ENCODE peak calls at places on chromosomes 12 and 14, in seven cellular contexts. One of them, this sample, is unnamed.

GRCh38 chr12:10705655-10706054 is 17.5 kb downstream of the YBX3 start:
- DNase-seq in lower lobe of right lung: no peak
- DNase-seq in NB4: no peak
- DNase-seq in H7: no peak
- DNase-seq in CD8-positive, alpha-beta T cell: no peak
- DNase-seq in HFF-Myc: no peak
- DNase-seq in AG09309: no peak
- DNase-seq in this sample: peak; percentile 85

GRCh38 chr12:58378038-58378437 is 436.7 kb downstream of the ATP23 start:
- DNase-seq in AG09309: no peak
- DNase-seq in CD8-positive, alpha-beta T cell: no peak
- DNase-seq in H7: no peak
- DNase-seq in NB4: no peak
- DNase-seq in lower lobe of right lung: no peak
- DNase-seq in HFF-Myc: no peak
- DNase-seq in this sample: peak; percentile 17

GRCh38 chr14:92846162-92846897 is 52.2 kb downstream of the GOLGA5 start:
- DNase-seq in NB4: peak; percentile 81
- DNase-seq in H7: no peak
- DNase-seq in lower lobe of right lung: no peak
- DNase-seq in AG09309: peak; percentile 40
- DNase-seq in CD8-positive, alpha-beta T cell: no peak
- DNase-seq in HFF-Myc: peak; percentile 21
- DNase-seq in this sample: peak; percentile 85

GRCh38 chr12:32104572-32105355 is 1.9 kb upstream of the BICD1 start:
- DNase-seq in H7: no peak
- DNase-seq in HFF-Myc: no peak
- DNase-seq in AG09309: no peak
- DNase-seq in CD8-positive, alpha-beta T cell: no peak
- DNase-seq in NB4: no peak
- DNase-seq in lower lobe of right lung: no peak
- DNase-seq in this sample: no peak

GRCh38 chr12:11686135-11686534 is 36.7 kb downstream of the ETV6 start:
- DNase-seq in H7: no peak
- DNase-seq in HFF-Myc: no peak
- DNase-seq in AG09309: no peak
- DNase-seq in NB4: no peak
- DNase-seq in CD8-positive, alpha-beta T cell: no peak
- DNase-seq in lower lobe of right lung: no peak
- DNase-seq in this sample: no peak

GRCh38 chr12:125145196-125145595 is 80.0 kb downstream of the AACS start:
- DNase-seq in HFF-Myc: peak; percentile 78
- DNase-seq in lower lobe of right lung: no peak
- DNase-seq in NB4: no peak
- DNase-seq in AG09309: no peak
- DNase-seq in CD8-positive, alpha-beta T cell: no peak
- DNase-seq in H7: no peak
- DNase-seq in this sample: no peak

GRCh38 chr14:54562334-54562733 is 4.6 kb upstream of the SAMD4A start:
- DNase-seq in H7: no peak
- DNase-seq in CD8-positive, alpha-beta T cell: no peak
- DNase-seq in AG09309: no peak
- DNase-seq in HFF-Myc: no peak
- DNase-seq in lower lobe of right lung: no peak
- DNase-seq in NB4: no peak
- DNase-seq in this sample: no peak

GRCh38 chr12:97960741-97961608 is 498.4 kb downstream of the RMST start:
- DNase-seq in HFF-Myc: no peak
- DNase-seq in lower lobe of right lung: no peak
- DNase-seq in NB4: peak; percentile 54
- DNase-seq in AG09309: no peak
- DNase-seq in CD8-positive, alpha-beta T cell: no peak
- DNase-seq in H7: peak; percentile 2
- DNase-seq in this sample: peak; percentile 1

GRCh38 chr12:5742264-5742663 is 202.8 kb downstream of the ANO2 start:
- DNase-seq in CD8-positive, alpha-beta T cell: no peak
- DNase-seq in H7: no peak
- DNase-seq in NB4: no peak
- DNase-seq in HFF-Myc: no peak
- DNase-seq in AG09309: no peak
- DNase-seq in lower lobe of right lung: no peak
- DNase-seq in this sample: no peak

GRCh38 chr12:81365284-81365683 is 287.4 kb downstream of the ACSS3 start:
- DNase-seq in HFF-Myc: no peak
- DNase-seq in H7: no peak
- DNase-seq in NB4: no peak
- DNase-seq in AG09309: no peak
- DNase-seq in lower lobe of right lung: no peak
- DNase-seq in CD8-positive, alpha-beta T cell: no peak
- DNase-seq in this sample: no peak

GRCh38 chr12:41052441-41052840 is 135.7 kb upstream of the PDZRN4 start:
- DNase-seq in H7: no peak
- DNase-seq in lower lobe of right lung: no peak
- DNase-seq in AG09309: no peak
- DNase-seq in HFF-Myc: no peak
- DNase-seq in CD8-positive, alpha-beta T cell: no peak
- DNase-seq in NB4: no peak
- DNase-seq in this sample: no peak

GRCh38 chr12:124822218-124822617 is 41.4 kb downstream of the SCARB1 start:
- DNase-seq in CD8-positive, alpha-beta T cell: no peak
- DNase-seq in lower lobe of right lung: no peak
- DNase-seq in H7: no peak
- DNase-seq in HFF-Myc: no peak
- DNase-seq in NB4: no peak
- DNase-seq in AG09309: no peak
- DNase-seq in this sample: no peak

GRCh38 chr12:75997658-75998057 is 33.9 kb downstream of the PHLDA1 start:
- DNase-seq in HFF-Myc: no peak
- DNase-seq in H7: no peak
- DNase-seq in AG09309: no peak
- DNase-seq in CD8-positive, alpha-beta T cell: no peak
- DNase-seq in NB4: no peak
- DNase-seq in lower lobe of right lung: no peak
- DNase-seq in this sample: no peak

GRCh38 chr12:92278378-92278828 is 132.8 kb upstream of the BTG1 start:
- DNase-seq in CD8-positive, alpha-beta T cell: no peak
- DNase-seq in H7: no peak
- DNase-seq in lower lobe of right lung: no peak
- DNase-seq in HFF-Myc: no peak
- DNase-seq in NB4: no peak
- DNase-seq in AG09309: peak; percentile 29
- DNase-seq in this sample: no peak

GRCh38 chr12:87756111-87756510 is 273.1 kb downstream of the C12orf50 start:
- DNase-seq in AG09309: peak; percentile 42
- DNase-seq in CD8-positive, alpha-beta T cell: no peak
- DNase-seq in H7: no peak
- DNase-seq in lower lobe of right lung: no peak
- DNase-seq in NB4: peak; percentile 79
- DNase-seq in HFF-Myc: no peak
- DNase-seq in this sample: peak; percentile 100

GRCh38 chr12:9077576-9078031 is 38.1 kb downstream of the A2M start:
- DNase-seq in NB4: no peak
- DNase-seq in lower lobe of right lung: no peak
- DNase-seq in H7: no peak
- DNase-seq in AG09309: no peak
- DNase-seq in CD8-positive, alpha-beta T cell: no peak
- DNase-seq in HFF-Myc: no peak
- DNase-seq in this sample: no peak

GRCh38 chr14:74921987-74922751 is 891 bp downstream of the RPS6KL1 start:
- DNase-seq in lower lobe of right lung: no peak
- DNase-seq in H7: no peak
- DNase-seq in HFF-Myc: no peak
- DNase-seq in AG09309: no peak
- DNase-seq in NB4: no peak
- DNase-seq in CD8-positive, alpha-beta T cell: no peak
- DNase-seq in this sample: no peak

GRCh38 chr14:80475074-80475473 is 263.8 kb upstream of the DIO2 start:
- DNase-seq in AG09309: peak; percentile 14
- DNase-seq in HFF-Myc: no peak
- DNase-seq in NB4: no peak
- DNase-seq in CD8-positive, alpha-beta T cell: no peak
- DNase-seq in H7: no peak
- DNase-seq in lower lobe of right lung: no peak
- DNase-seq in this sample: peak; percentile 39

GRCh38 chr12:83016226-83016835 is 329.6 kb downstream of the TMTC2 start:
- DNase-seq in HFF-Myc: peak; percentile 71
- DNase-seq in NB4: peak; percentile 78
- DNase-seq in AG09309: peak; percentile 76
- DNase-seq in CD8-positive, alpha-beta T cell: no peak
- DNase-seq in lower lobe of right lung: no peak
- DNase-seq in H7: no peak
- DNase-seq in this sample: peak; percentile 93

GRCh38 chr12:51318846-51319570 is 5.0 kb downstream of the BIN2 start:
- DNase-seq in AG09309: no peak
- DNase-seq in HFF-Myc: no peak
- DNase-seq in NB4: peak; percentile 95
- DNase-seq in H7: no peak
- DNase-seq in lower lobe of right lung: peak; percentile 56
- DNase-seq in CD8-positive, alpha-beta T cell: peak; percentile 48
- DNase-seq in this sample: no peak

GRCh38 chr14:105885561-105886320 is 359.4 kb downstream of the TMEM121 start:
- DNase-seq in AG09309: no peak
- DNase-seq in H7: no peak
- DNase-seq in HFF-Myc: no peak
- DNase-seq in CD8-positive, alpha-beta T cell: no peak
- DNase-seq in lower lobe of right lung: peak; percentile 30
- DNase-seq in NB4: no peak
- DNase-seq in this sample: no peak
- H3K4me3 ChIP-seq in AG09309: no peak overlapping the region
- H3K4me3 ChIP-seq in H7: no peak overlapping the region
- H3K4me3 ChIP-seq in HFF-Myc: no peak overlapping the region
- H3K4me3 ChIP-seq in CD8-positive, alpha-beta T cell: no peak overlapping the region
- H3K4me3 ChIP-seq in lower lobe of right lung: no peak overlapping the region
- H3K4me3 ChIP-seq in NB4: no peak overlapping the region
- H3K4me3 ChIP-seq in this sample: no peak overlapping the region

DNA sequence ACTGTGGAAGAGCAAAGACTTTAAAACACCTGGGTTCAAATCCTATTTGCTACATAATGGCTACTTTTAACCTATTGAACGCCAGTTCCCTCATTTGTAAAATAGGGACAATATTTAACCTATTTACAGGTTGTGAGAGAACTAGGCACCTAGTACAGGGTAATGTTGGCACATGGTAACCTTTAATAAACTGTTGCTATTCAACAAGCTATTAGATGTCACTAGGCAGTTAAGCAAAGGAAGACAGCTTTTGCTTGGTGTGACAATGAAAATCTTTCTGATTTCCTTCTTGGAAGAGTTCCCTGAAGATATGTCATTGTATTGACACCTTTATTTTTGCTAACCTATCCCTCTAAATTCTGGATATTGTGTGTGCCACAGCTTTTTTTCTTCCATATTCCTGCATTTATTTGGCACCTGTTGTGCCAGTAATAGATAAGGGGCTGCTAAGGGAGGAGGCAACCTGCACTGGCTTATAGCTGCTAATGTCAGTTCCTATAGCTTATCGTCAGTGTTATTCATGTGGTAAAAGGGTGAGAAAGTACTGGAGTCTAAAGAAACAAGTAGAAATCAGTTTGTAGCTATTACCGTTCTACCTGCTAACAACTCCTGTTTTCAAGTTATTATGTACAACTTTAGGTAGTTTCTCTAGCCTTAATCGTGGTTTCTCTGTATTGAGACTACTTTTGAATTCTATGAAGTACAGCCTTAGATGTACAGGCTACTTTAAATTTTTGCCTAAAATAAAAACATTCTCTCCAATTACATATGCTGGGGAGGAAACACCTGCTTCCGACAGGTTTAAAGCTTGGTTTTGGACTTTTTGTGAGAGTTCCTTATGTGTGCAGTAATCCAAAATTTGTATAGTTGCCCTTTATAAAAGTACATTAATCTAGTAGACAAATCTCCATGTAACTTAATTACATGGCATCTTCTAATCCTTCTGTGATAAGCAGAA is 24.3 kb downstream of the HIF1A start:
- DNase-seq in NB4: no peak
- DNase-seq in CD8-positive, alpha-beta T cell: no peak
- DNase-seq in AG09309: no peak
- DNase-seq in HFF-Myc: no peak
- DNase-seq in lower lobe of right lung: no peak
- DNase-seq in H7: no peak
- DNase-seq in this sample: no peak
- H3K4me3 ChIP-seq in NB4: no peak overlapping the region
- H3K4me3 ChIP-seq in CD8-positive, alpha-beta T cell: no peak overlapping the region
- H3K4me3 ChIP-seq in AG09309: no peak overlapping the region
- H3K4me3 ChIP-seq in HFF-Myc: no peak overlapping the region
- H3K4me3 ChIP-seq in lower lobe of right lung: no peak overlapping the region
- H3K4me3 ChIP-seq in H7: no peak overlapping the region
- H3K4me3 ChIP-seq in this sample: no peak overlapping the region

GRCh38 chr14:46198676-46199075 is 452.9 kb downstream of the RPL10L start:
- DNase-seq in CD8-positive, alpha-beta T cell: no peak
- DNase-seq in NB4: no peak
- DNase-seq in HFF-Myc: no peak
- DNase-seq in H7: no peak
- DNase-seq in lower lobe of right lung: no peak
- DNase-seq in AG09309: no peak
- DNase-seq in this sample: no peak
- H3K4me3 ChIP-seq in CD8-positive, alpha-beta T cell: no peak overlapping the region
- H3K4me3 ChIP-seq in NB4: no peak overlapping the region
- H3K4me3 ChIP-seq in HFF-Myc: no peak overlapping the region
- H3K4me3 ChIP-seq in H7: no peak overlapping the region
- H3K4me3 ChIP-seq in lower lobe of right lung: no peak overlapping the region
- H3K4me3 ChIP-seq in AG09309: no peak overlapping the region
- H3K4me3 ChIP-seq in this sample: no peak overlapping the region

GRCh38 chr12:108117163-108117849 is 11.8 kb upstream of the WSCD2 start:
- DNase-seq in HFF-Myc: no peak
- DNase-seq in H7: no peak
- DNase-seq in CD8-positive, alpha-beta T cell: no peak
- DNase-seq in lower lobe of right lung: no peak
- DNase-seq in NB4: peak; percentile 54
- DNase-seq in AG09309: no peak
- DNase-seq in this sample: no peak

GRCh38 chr12:108115123-108115745 is 13.9 kb upstream of the WSCD2 start:
- DNase-seq in lower lobe of right lung: no peak
- DNase-seq in HFF-Myc: no peak
- DNase-seq in NB4: no peak
- DNase-seq in CD8-positive, alpha-beta T cell: no peak
- DNase-seq in AG09309: no peak
- DNase-seq in H7: no peak
- DNase-seq in this sample: no peak

GRCh38 chr12:108115746-108116125 is 13.4 kb upstream of the WSCD2 start:
- DNase-seq in CD8-positive, alpha-beta T cell: no peak
- DNase-seq in AG09309: no peak
- DNase-seq in H7: no peak
- DNase-seq in lower lobe of right lung: no peak
- DNase-seq in HFF-Myc: no peak
- DNase-seq in NB4: no peak
- DNase-seq in this sample: no peak

GRCh38 chr12:108117902-108118301 is 11.2 kb upstream of the WSCD2 start:
- DNase-seq in HFF-Myc: no peak
- DNase-seq in lower lobe of right lung: no peak
- DNase-seq in H7: no peak
- DNase-seq in CD8-positive, alpha-beta T cell: no peak
- DNase-seq in AG09309: no peak
- DNase-seq in NB4: no peak
- DNase-seq in this sample: no peak

DNA sequence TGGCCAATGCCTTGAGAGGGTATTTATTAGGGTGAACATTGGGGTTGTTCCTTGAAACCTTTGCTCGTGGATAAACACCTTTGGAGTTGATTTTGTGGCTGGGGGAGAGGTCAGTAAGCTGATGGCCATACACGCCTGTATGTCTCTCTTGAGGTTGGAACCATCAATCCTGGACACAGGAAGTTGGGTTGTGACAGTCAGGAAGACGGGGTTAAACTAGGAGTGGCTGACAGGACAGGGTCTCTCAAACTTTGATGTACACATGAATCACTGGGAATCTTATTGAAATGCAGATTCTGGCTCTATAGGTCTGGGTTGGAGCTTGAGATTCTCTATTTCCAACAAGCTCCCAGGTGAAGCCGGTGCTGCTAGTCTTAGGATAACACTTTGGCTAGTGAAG is 12.8 kb upstream of the WSCD2 start:
- DNase-seq in lower lobe of right lung: no peak
- DNase-seq in NB4: no peak
- DNase-seq in H7: no peak
- DNase-seq in AG09309: no peak
- DNase-seq in CD8-positive, alpha-beta T cell: no peak
- DNase-seq in HFF-Myc: no peak
- DNase-seq in this sample: no peak
- H3K4me3 ChIP-seq in lower lobe of right lung: no peak overlapping the region
- H3K4me3 ChIP-seq in NB4: no peak overlapping the region
- H3K4me3 ChIP-seq in H7: no peak overlapping the region
- H3K4me3 ChIP-seq in AG09309: no peak overlapping the region
- H3K4me3 ChIP-seq in CD8-positive, alpha-beta T cell: no peak overlapping the region
- H3K4me3 ChIP-seq in HFF-Myc: no peak overlapping the region
- H3K4me3 ChIP-seq in this sample: no peak overlapping the region

This sample was measured in choroid plexus epithelial cell.